ENCODE peak calls at places on chromosome 9, in five cellular contexts. O is neuronal stem cell; Z is transverse colon; K is stomach; V is CD4-positive, alpha-beta memory T cell. C is an unnamed sample.

GRCh38 chr9:134328841-134329575 is 2.8 kb downstream of the RXRA start:
- DNase-seq in V (no peak), K (peak; percentile 67), Z (peak; percentile 71), O (no peak), C (no peak)

GRCh38 chr9:121322037-121322736 is 47.9 kb downstream of the STOM start:
- DNase-seq in O (no peak), Z (no peak), V (no peak), K (no peak), C (peak; percentile 29)

GRCh38 chr9:27440888-27441740 is 83.0 kb upstream of the IFNK start:
- DNase-seq in O (no peak), V (no peak), K (no peak), Z (no peak), C (no peak)

GRCh38 chr9:33445389-33445881 is 2.0 kb downstream of the AQP3 start:
- DNase-seq in V (peak; percentile 81), Z (peak; percentile 29), O (no peak), K (peak; percentile 86), C (peak; percentile 16)

GRCh38 chr9:93467462-93467861 is 14.1 kb upstream of the FAM120AOS start:
- DNase-seq in K (peak; percentile 56), Z (peak; percentile 63), O (no peak), V (no peak), C (no peak)

GRCh38 chr9:137217276-137218211 is 4.5 kb downstream of the RNF208 start:
- DNase-seq in K (peak; percentile 95), O (no peak), V (no peak), Z (peak; percentile 93), C (no peak)

GRCh38 chr9:121784706-121785426 is 133.4 kb downstream of the DAB2IP start:
- DNase-seq in O (no peak), Z (peak; percentile 6), V (no peak), K (peak; percentile 24), C (no peak)

GRCh38 chr9:14846871-14847311 is 63.3 kb downstream of the FREM1 start:
- DNase-seq in K (peak; percentile 32), O (peak; percentile 40), V (no peak), Z (peak; percentile 56), C (no peak)

GRCh38 chr9:22028394-22028793 is 19.3 kb upstream of the CDKN2B start:
- DNase-seq in Z (no peak), K (no peak), O (no peak), V (no peak), C (no peak)

GRCh38 chr9:126397056-126397455 is 70.4 kb downstream of the MVB12B start:
- DNase-seq in O (no peak), Z (peak; percentile 66), K (peak; percentile 50), V (peak; percentile 86), C (peak; percentile 86)

GRCh38 chr9:32486839-32487562 is 39.0 kb downstream of the RIGI start:
- DNase-seq in O (no peak), Z (no peak), K (no peak), V (no peak), C (no peak)

GRCh38 chr9:8852301-8852864 is 1052.8 kb upstream of the DMAC1 start:
- DNase-seq in K (no peak), O (no peak), Z (no peak), V (no peak), C (no peak)
- H3K4me1 ChIP-seq in K (peaks cover 9% of the 10 kb centered on the region), O (peaks cover 5% of the 10 kb centered on the region), Z (peaks cover 17% of the 10 kb centered on the region), V (peaks cover 6% of the 10 kb centered on the region), C (peaks cover 6% of the 10 kb centered on the region)

DNA sequence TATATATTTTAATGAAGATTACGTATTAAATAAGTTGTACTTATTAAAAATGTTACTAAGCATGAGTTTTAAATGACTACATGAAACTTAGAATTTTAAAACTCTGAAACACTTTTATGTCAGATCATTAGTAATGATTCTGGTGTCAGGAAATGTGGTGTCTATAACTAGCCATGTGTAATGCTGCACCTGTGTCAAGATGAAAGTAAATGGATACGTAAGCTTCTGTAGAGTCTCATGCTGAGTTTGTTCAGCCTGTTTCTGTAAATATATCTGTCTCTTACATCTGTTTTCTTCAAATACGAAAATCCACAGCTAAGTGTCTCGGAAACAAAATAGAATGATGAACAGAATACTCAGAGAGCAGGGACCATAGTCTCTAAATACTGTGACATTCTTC is 278.0 kb upstream of the SMC2 start:
- DNase-seq in K (no peak), O (no peak), V (no peak), Z (no peak), C (no peak)
- H3K4me3 ChIP-seq in K (no peak overlapping the region), O (no peak overlapping the region), V (no peak overlapping the region), Z (no peak overlapping the region), C (no peak overlapping the region)

DNA sequence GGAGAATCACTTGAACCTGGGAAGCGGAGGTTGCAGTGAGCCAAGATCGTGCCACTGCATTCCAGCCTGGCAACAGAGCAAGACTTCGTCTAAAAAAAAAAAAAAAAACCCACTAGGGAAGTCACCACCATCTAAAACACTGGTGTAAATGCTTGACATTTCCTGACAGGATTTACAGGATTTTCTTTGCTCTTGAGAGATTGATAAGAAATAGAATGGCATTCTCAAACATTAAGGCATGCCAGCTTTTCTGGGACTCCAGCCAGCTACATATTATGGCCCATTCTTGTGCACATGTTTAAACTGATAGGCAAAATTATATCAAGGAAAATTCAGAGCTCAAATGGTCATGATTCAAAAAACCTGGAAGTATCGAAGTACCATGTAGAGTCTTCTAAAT is 28.7 kb downstream of the GTF3C4 start:
- DNase-seq in V (no peak), Z (peak; percentile 48), O (no peak), K (peak; percentile 88), C (no peak)
- H3K9me3 ChIP-seq in V (no peaks in the 10 kb centered on the region), Z (peaks cover 15% of the 10 kb centered on the region), O (peaks cover 6% of the 10 kb centered on the region), K (peaks cover 5% of the 10 kb centered on the region), C (peaks cover 24% of the 10 kb centered on the region)

DNA sequence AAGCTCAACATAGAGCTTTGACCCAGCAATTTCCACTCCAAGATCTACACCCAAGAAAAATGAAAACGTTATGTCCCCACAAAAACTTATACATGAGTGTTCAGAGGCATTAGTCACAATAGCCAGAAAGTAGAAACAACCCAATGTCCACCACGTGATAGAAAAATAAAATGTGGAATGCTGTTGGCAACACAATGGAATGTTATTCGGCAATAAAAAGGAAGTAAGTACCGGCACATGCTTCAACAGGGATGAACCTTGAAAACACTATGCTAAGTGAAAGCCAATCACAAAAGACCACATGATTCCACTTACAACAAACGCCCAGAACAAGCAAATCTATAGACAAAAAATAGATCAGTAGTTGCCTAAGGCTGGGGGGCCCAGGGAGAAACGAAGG is 6.0 kb downstream of the UBQLN1 start:
- DNase-seq in O (no peak), K (no peak), V (no peak), Z (no peak), C (no peak)
- H3K4me1 ChIP-seq in O (peaks cover 1% of the 10 kb centered on the region), K (peaks cover 92% of the 10 kb centered on the region), V (peaks cover 88% of the 10 kb centered on the region), Z (peaks cover 29% of the 10 kb centered on the region), C (peaks cover 77% of the 10 kb centered on the region)

GRCh38 chr9:129696803-129697110 is 31.3 kb downstream of the PRRX2 start:
- DNase-seq in Z (no peak), K (no peak), V (no peak), O (no peak), C (no peak)
- H3K4me3 ChIP-seq in Z (peak overlapping the region; percentile 42), K (peak overlapping the region; percentile 44), V (no peak overlapping the region), O (no peak overlapping the region), C (no peak overlapping the region)